ENCODE peak calls at places on chromosomes 4 and X, in nine cellular contexts. I is fibroblast of lung, W is fibroblast of pulmonary artery, Q is dorsolateral prefrontal cortex, A is sigmoid colon, Z is spleen, P is astrocyte of the spinal cord, J is kidney, H is right atrium auricular region. U is an unnamed sample.

GRCh38 chr4:105619193-105619931 is 66.9 kb downstream of the ARHGEF38 start:
- DNase-seq in I (peak; percentile 25), W (peak; percentile 51), Q (peak; percentile 64), A (peak; percentile 66), Z (peak; percentile 84), P (peak; percentile 61), J (peak; percentile 93), H (peak; percentile 64), U (no peak)

GRCh38 chr4:186931519-186931918 is 207.9 kb upstream of the FAT1 start:
- DNase-seq in I (peak; percentile 66), W (peak; percentile 33), Q (no peak), A (no peak), Z (no peak), P (peak; percentile 53), J (no peak), H (no peak), U (peak; percentile 81)

GRCh38 chrX:30689116-30689515 is 35.9 kb downstream of the GK start:
- DNase-seq in I (no peak), W (no peak), Q (no peak), A (no peak), Z (no peak), P (no peak), J (no peak), H (no peak), U (no peak)

GRCh38 chrX:52594658-52595057 is 60.0 kb downstream of the SSX7 start:
- DNase-seq in I (no peak), W (no peak), Q (no peak), A (no peak), Z (no peak), P (no peak), J (no peak), H (no peak), U (no peak)

GRCh38 chr4:123588631-123589223 is 192.1 kb downstream of the SPRY1 start:
- DNase-seq in I (peak; percentile 81), W (peak; percentile 25), Q (no peak), A (no peak), Z (no peak), P (peak; percentile 82), J (no peak), H (no peak), U (peak; percentile 94)

GRCh38 chrX:110806145-110806544 is 10.5 kb upstream of the CHRDL1 start:
- DNase-seq in I (peak; percentile 81), W (no peak), Q (no peak), A (no peak), Z (no peak), P (peak; percentile 71), J (no peak), H (no peak), U (no peak)

GRCh38 chrX:130401415-130402210 is at the start of gene RBMX2:
- DNase-seq in I (peak; percentile 62), W (peak; percentile 72), Q (peak; percentile 65), A (peak; percentile 85), Z (peak; percentile 91), P (peak; percentile 73), J (peak; percentile 90), H (peak; percentile 63), U (peak; percentile 71)

GRCh38 chrX:19072372-19072771 is 49.9 kb downstream of the ADGRG2 start:
- DNase-seq in I (no peak), W (no peak), Q (no peak), A (no peak), Z (no peak), P (no peak), J (no peak), H (no peak), U (no peak)

GRCh38 chr4:163959932-163960331 is 465.4 kb downstream of the TMA16 start:
- DNase-seq in I (no peak), W (no peak), Q (no peak), A (no peak), Z (no peak), P (no peak), J (no peak), H (no peak), U (no peak)

GRCh38 chr4:10554694-10555093 is 97.5 kb upstream of the ZNF518B start:
- DNase-seq in I (peak; percentile 40), W (peak; percentile 86), Q (no peak), A (no peak), Z (no peak), P (peak; percentile 67), J (no peak), H (peak; percentile 67), U (peak; percentile 52)

GRCh38 chr4:56733352-56733751 is 52.3 kb upstream of the HOPX start:
- DNase-seq in I (no peak), W (no peak), Q (no peak), A (no peak), Z (no peak), P (no peak), J (no peak), H (no peak), U (no peak)

GRCh38 chr4:177380730-177381287 is 61.4 kb downstream of the AGA start:
- DNase-seq in I (no peak), W (no peak), Q (no peak), A (no peak), Z (no peak), P (no peak), J (peak; percentile 71), H (no peak), U (no peak)

DNA sequence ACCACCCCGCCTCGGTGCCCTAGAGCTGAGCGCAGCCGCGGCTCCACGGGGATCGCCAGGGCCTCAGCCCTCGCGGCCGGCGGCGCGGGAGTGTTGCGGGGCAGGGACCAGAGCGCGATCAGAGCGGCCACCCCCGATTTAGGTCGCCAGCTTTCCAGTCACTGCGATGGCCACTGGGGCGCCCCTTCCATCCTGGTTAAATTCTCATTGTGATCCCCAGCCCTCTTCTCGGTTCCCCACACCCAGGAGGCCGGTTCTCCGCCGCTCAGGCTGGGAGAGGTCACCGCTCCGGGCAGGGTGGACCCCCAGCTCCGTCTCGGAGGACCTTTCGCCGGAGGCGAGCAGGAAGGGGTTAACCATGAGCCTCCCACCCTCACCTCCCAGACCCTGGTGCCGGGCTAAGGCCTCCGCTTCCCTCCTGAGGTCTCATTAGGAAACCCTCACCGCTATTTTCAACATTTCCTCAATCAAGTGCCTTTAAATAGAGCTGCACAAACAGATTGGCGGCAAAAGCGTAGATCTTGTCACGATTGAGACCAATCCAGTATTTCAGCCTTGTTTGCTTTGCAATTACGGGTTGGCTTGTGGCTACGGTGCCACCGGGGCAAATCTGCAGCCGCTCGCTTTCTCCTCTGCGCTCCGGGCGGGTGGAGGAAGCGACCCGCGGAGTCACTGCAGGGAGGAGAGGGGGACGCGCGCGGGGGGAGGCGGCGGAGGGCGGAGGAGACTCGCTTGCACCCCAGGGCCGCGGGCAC is 8.3 kb upstream of the HAND2 start:
- DNase-seq in I (no peak), W (no peak), Q (no peak), A (peak; percentile 81), Z (peak; percentile 82), P (no peak), J (no peak), H (no peak), U (peak; percentile 45)
- H3K4me3 ChIP-seq in I (no peak overlapping the region), W (peak overlapping the region; percentile 53), Q (no peak overlapping the region), A (peak overlapping the region; percentile 94), Z (peak overlapping the region; percentile 39), P (no peak overlapping the region), J (peak overlapping the region; percentile 50), H (peak overlapping the region; percentile 55), U (peak overlapping the region; percentile 54)

GRCh38 chr4:137541866-137542648 is 9.8 kb upstream of the PCDH18 start:
- DNase-seq in I (peak; percentile 13), W (no peak), Q (no peak), A (no peak), Z (no peak), P (no peak), J (no peak), H (no peak), U (no peak)

GRCh38 chr4:137543650-137544049 is 11.4 kb upstream of the PCDH18 start:
- DNase-seq in I (no peak), W (no peak), Q (no peak), A (no peak), Z (no peak), P (no peak), J (no peak), H (no peak), U (no peak)

GRCh38 chr4:137541181-137541580 is 8.9 kb upstream of the PCDH18 start:
- DNase-seq in I (peak; percentile 7), W (no peak), Q (no peak), A (no peak), Z (no peak), P (no peak), J (no peak), H (no peak), U (no peak)

GRCh38 chr4:137543198-137543597 is 10.9 kb upstream of the PCDH18 start:
- DNase-seq in I (no peak), W (no peak), Q (no peak), A (no peak), Z (no peak), P (no peak), J (no peak), H (no peak), U (no peak)

DNA sequence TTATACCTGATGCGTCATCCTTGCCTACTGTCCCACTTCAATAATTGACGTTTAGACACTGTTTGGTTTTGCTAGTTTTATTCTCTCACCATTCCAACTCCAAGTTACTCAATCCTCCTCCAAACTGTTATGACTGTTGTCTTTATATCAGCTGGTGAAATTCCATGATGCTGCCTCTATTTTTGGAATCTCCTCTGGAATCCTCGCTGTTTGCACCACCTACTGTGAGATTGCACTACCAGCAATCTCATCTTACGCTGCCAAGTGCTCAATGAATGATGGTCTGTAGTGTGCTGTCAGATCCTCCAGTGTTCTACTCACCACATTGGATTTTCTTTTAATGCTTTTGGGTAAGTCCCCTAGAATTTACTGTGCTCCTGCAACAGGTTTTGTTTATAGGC is 13.2 kb upstream of the PCDH18 start:
- DNase-seq in I (peak; percentile 90), W (peak; percentile 73), Q (no peak), A (peak; percentile 68), Z (no peak), P (peak; percentile 72), J (no peak), H (no peak), U (peak; percentile 98)
- TF ChIP-seq CTCF in I (no peak), W (no peak), Q (no peak), A (no peak), Z (no peak), P (no peak), J (no peak), H (no peak), U (peak; percentile 28)

GRCh38 chr4:159016527-159017137 is 86.2 kb upstream of the RAPGEF2 start:
- DNase-seq in I (peak; percentile 39), W (peak; percentile 25), Q (no peak), A (no peak), Z (no peak), P (peak; percentile 74), J (no peak), H (no peak), U (peak; percentile 22)
- H3K4me3 ChIP-seq in I (no peak overlapping the region), W (no peak overlapping the region), Q (no peak overlapping the region), A (no peak overlapping the region), Z (no peak overlapping the region), P (no peak overlapping the region), J (peak overlapping the region; percentile 44), H (no peak overlapping the region), U (no peak overlapping the region)

DNA sequence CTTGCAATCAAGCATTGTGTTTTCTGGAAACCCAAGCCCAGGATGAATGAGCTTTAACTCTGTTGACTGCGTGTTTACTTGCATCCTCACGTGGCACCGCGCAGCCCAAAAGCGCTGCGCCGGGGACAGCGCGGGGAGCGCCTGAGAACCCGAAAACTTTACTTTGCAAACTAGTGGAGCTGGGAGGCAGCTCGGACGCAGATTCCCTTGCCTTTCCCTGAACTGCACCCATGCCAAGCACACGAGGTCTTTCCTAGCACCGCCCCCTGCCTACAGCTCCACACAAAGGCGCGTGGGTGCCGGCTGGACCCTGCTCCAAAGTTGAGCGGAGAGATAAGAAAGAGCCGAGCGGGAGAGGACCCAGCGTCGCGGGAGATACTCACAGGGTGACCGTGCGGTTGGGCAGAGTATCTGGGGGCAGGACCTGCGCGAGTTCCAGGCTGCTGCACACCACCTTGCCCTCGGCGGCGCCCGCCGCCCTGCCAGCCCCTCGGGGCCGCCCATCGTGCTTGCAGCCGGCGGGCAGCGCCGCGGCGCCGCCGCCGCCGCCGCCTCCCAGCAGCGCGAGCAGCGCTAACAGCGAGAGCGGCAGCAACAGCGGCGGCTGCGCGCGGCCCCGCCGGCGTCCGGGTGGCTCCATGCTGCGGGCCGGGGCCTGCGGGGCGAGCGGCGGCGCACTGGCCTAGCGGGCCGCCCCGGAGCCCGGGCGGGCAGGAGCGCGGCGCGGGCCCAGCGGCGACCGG is 550 bp downstream of the ADGRA3 start:
- DNase-seq in I (peak; percentile 78), W (peak; percentile 79), Q (peak; percentile 34), A (peak; percentile 87), Z (peak; percentile 81), P (peak; percentile 75), J (peak; percentile 86), H (peak; percentile 60), U (peak; percentile 78)
- TF ChIP-seq CTCF in I (no peak), W (no peak), Q (no peak), A (no peak), Z (no peak), P (peak; percentile 22), J (no peak), H (no peak), U (peak; percentile 9)